ENCODE peak calls at places on chromosomes 11 and 22, in four cellular contexts. Q is germinal center, U is endothelial cell, V is HEK293T. N is an unnamed sample.

GRCh38 chr11:110069158-110069737 is 23.9 kb upstream of the ZC3H12C start:
- DNase-seq in Q (no peak), V (peak), U (peak), N (no peak)

GRCh38 chr11:109697140-109697843 is 275.3 kb downstream of the C11orf87 start:
- DNase-seq in U (peak), V (peak), Q (peak), N (peak)

GRCh38 chr11:11867720-11868119 is 25.9 kb downstream of the USP47 start:
- DNase-seq in V (no peak), Q (no peak), U (no peak), N (no peak)

GRCh38 chr11:70901951-70902521 is 350.3 kb downstream of the SHANK2 start:
- DNase-seq in V (no peak), Q (no peak), U (no peak), N (peak)

GRCh38 chr22:20782601-20783299 is 8.8 kb downstream of the SERPIND1 start:
- DNase-seq in V (no peak), U (no peak), Q (no peak), N (no peak)

GRCh38 chr11:17651061-17651460 is 68.3 kb upstream of the MYOD1 start:
- DNase-seq in Q (no peak), V (peak), U (no peak), N (no peak)

GRCh38 chr11:2585566-2586090 is 114.2 kb downstream of the KCNQ1OT1 start:
- DNase-seq in V (no peak), Q (no peak), U (no peak), N (no peak)

GRCh38 chr11:74009675-74010305 is 905 bp upstream of the UCP3 start:
- DNase-seq in Q (no peak), U (no peak), V (no peak), N (no peak)

GRCh38 chr22:49460662-49461371 is 366.9 kb downstream of the BRD1 start:
- DNase-seq in U (no peak), Q (no peak), V (no peak), N (no peak)

GRCh38 chr11:59191095-59191494 is 19.2 kb downstream of the DTX4 start:
- DNase-seq in V (no peak), Q (no peak), U (no peak), N (no peak)

GRCh38 chr11:45473491-45473890 is 187.3 kb upstream of the SYT13 start:
- DNase-seq in Q (no peak), V (no peak), U (no peak), N (no peak)

GRCh38 chr11:64224151-64224890 is 1.7 kb downstream of the TRPT1 start:
- DNase-seq in V (no peak), U (no peak), Q (no peak), N (no peak)

GRCh38 chr11:12841946-12842630 is 167.0 kb upstream of the RASSF10 start:
- DNase-seq in Q (no peak), V (no peak), U (peak), N (peak)

GRCh38 chr11:66261578-66261977 is 6.9 kb upstream of the RAB1B start:
- DNase-seq in U (no peak), V (no peak), Q (no peak), N (no peak)

N was measured in RPMI8226.